ENCODE peak calls at places on chromosomes 5 and 9, in nine cellular contexts. H is iris pigment epithelial cell; L is SW 1271; Q is stimulated activated CD4-positive, alpha-beta T cell treated with anti-CD3 and anti-CD28 coated beads, Interleukin-15, amount 100 ng/mL, for 48 hours; J is substantia nigra; X is frontal cortex; C is pons; G is Kasumi-1; V is CD8-positive, alpha-beta memory T cell. E is an unnamed sample.

GRCh38 chr9:129285979-129286772 is 108.1 kb upstream of the IER5L start:
- DNase-seq in H (no peak), L (no peak), Q (no peak), J (no peak), X (no peak), C (no peak), G (no peak), V (no peak), E (no peak)

GRCh38 chr5:20359377-20359776 is 371.4 kb upstream of the CDH18 start:
- DNase-seq in H (no peak), L (no peak), Q (no peak), J (no peak), X (no peak), C (no peak), G (no peak), V (no peak), E (no peak)

GRCh38 chr5:127673401-127673800 is 24.5 kb downstream of the CTXN3 start:
- DNase-seq in H (peak), L (no peak), Q (no peak), J (no peak), X (no peak), C (no peak), G (no peak), V (no peak), E (no peak)

GRCh38 chr9:38316166-38316765 is 76.2 kb upstream of the ALDH1B1 start:
- DNase-seq in H (no peak), L (no peak), Q (no peak), J (no peak), X (no peak), C (no peak), G (no peak), V (no peak), E (no peak)

GRCh38 chr5:93058309-93058708 is 522.7 kb downstream of the NR2F1-AS1 start:
- DNase-seq in H (peak), L (no peak), Q (no peak), J (no peak), X (no peak), C (no peak), G (no peak), V (no peak), E (no peak)

GRCh38 chr9:120928720-120929389 is 2.3 kb upstream of the TRAF1 start:
- DNase-seq in H (peak), L (peak), Q (no peak), J (peak), X (peak), C (peak), G (peak), V (peak), E (peak)

GRCh38 chr9:108652851-108653250 is 202.9 kb downstream of the ACTL7B start:
- DNase-seq in H (no peak), L (no peak), Q (no peak), J (no peak), X (no peak), C (no peak), G (no peak), V (no peak), E (no peak)

GRCh38 chr5:146756546-146756945 is 122.0 kb downstream of the PPP2R2B start:
- DNase-seq in H (no peak), L (no peak), Q (no peak), J (no peak), X (no peak), C (no peak), G (no peak), V (no peak), E (no peak)

GRCh38 chr5:110460837-110461236 is 265.6 kb downstream of the TMEM232 start:
- DNase-seq in H (no peak), L (no peak), Q (no peak), J (no peak), X (no peak), C (no peak), G (no peak), V (no peak), E (no peak)

GRCh38 chr5:5066276-5067186 is 73.6 kb upstream of the ADAMTS16 start:
- DNase-seq in H (no peak), L (no peak), Q (no peak), J (no peak), X (no peak), C (no peak), G (no peak), V (no peak), E (no peak)

GRCh38 chr9:89518466-89519392 is 20.8 kb upstream of the SEMA4D start:
- DNase-seq in H (no peak), L (no peak), Q (no peak), J (no peak), X (no peak), C (no peak), G (no peak), V (no peak), E (no peak)

GRCh38 chr9:97941323-97941722 is 3.4 kb upstream of the HEMGN start:
- DNase-seq in H (no peak), L (no peak), Q (no peak), J (no peak), X (no peak), C (no peak), G (no peak), V (no peak), E (no peak)

GRCh38 chr9:103804077-103804735 is 289.9 kb upstream of the SMC2 start:
- DNase-seq in H (peak), L (peak), Q (no peak), J (no peak), X (no peak), C (no peak), G (no peak), V (no peak), E (no peak)

GRCh38 chr5:1300581-1301083 is 5.8 kb upstream of the TERT start:
- DNase-seq in H (no peak), L (no peak), Q (no peak), J (no peak), X (no peak), C (no peak), G (no peak), V (no peak), E (no peak)

GRCh38 chr5:126659805-126660483 is 59.2 kb downstream of the PHAX start:
- DNase-seq in H (no peak), L (no peak), Q (no peak), J (no peak), X (no peak), C (no peak), G (no peak), V (no peak), E (no peak)

GRCh38 chr5:179914032-179914755 is 6.5 kb upstream of the TBC1D9B start:
- DNase-seq in H (peak), L (no peak), Q (no peak), J (no peak), X (no peak), C (peak), G (peak), V (no peak), E (no peak)

GRCh38 chr9:81391457-81391825 is 297.9 kb downstream of the TLE1 start:
- DNase-seq in H (no peak), L (no peak), Q (no peak), J (no peak), X (no peak), C (no peak), G (no peak), V (no peak), E (no peak)

GRCh38 chr5:113295111-113295539 is 139.7 kb downstream of the TSSK1B start:
- DNase-seq in H (no peak), L (no peak), Q (no peak), J (no peak), X (no peak), C (no peak), G (no peak), V (no peak), E (no peak)

GRCh38 chr9:125965421-125965820 is 218.2 kb downstream of the PBX3 start:
- DNase-seq in H (no peak), L (no peak), Q (no peak), J (no peak), X (no peak), C (no peak), G (no peak), V (no peak), E (no peak)

GRCh38 chr9:116417464-116417863 is 263.9 kb downstream of the PAPPA start:
- DNase-seq in H (no peak), L (no peak), Q (no peak), J (no peak), X (no peak), C (no peak), G (no peak), V (no peak), E (no peak)

GRCh38 chr5:137141779-137142178 is 357.3 kb downstream of the SPOCK1 start:
- DNase-seq in H (no peak), L (no peak), Q (no peak), J (no peak), X (no peak), C (peak), G (no peak), V (no peak), E (no peak)

GRCh38 chr5:59036274-59036961 is 453.5 kb downstream of the RAB3C start:
- DNase-seq in H (peak), L (peak), Q (peak), J (no peak), X (no peak), C (no peak), G (peak), V (no peak), E (no peak)

GRCh38 chr5:169805527-169805934 is 168.5 kb downstream of the DOCK2 start:
- DNase-seq in H (no peak), L (no peak), Q (peak), J (no peak), X (peak), C (no peak), G (no peak), V (no peak), E (peak)

GRCh38 chr5:139755892-139756671 is 39.5 kb upstream of the PSD2 start:
- DNase-seq in H (no peak), L (no peak), Q (no peak), J (no peak), X (no peak), C (no peak), G (no peak), V (no peak), E (no peak)

GRCh38 chr9:138045541-138046490 is 168.2 kb downstream of the CACNA1B start:
- DNase-seq in H (no peak), L (no peak), Q (no peak), J (no peak), X (no peak), C (no peak), G (no peak), V (no peak), E (no peak)

GRCh38 chr5:40399349-40399748 is 280.4 kb upstream of the PTGER4 start:
- DNase-seq in H (peak), L (no peak), Q (no peak), J (no peak), X (no peak), C (no peak), G (no peak), V (no peak), E (no peak)

GRCh38 chr5:120803282-120803681 is 339.2 kb downstream of the PRR16 start:
- DNase-seq in H (peak), L (peak), Q (no peak), J (no peak), X (no peak), C (peak), G (peak), V (no peak), E (no peak)

GRCh38 chr9:94697972-94698581 is 28.4 kb upstream of the AOPEP start:
- DNase-seq in H (peak), L (no peak), Q (no peak), J (no peak), X (no peak), C (no peak), G (no peak), V (no peak), E (no peak)